ENCODE peak calls at places on chromosomes 16 and 17, in five cellular contexts. One of them, this sample, is unnamed.

GRCh38 chr17:32551186-32551955 is 64.6 kb downstream of the CDK5R1 start:
- DNase-seq in type B pancreatic cell: no peak
- DNase-seq in endothelial cell of umbilical vein: peak
- DNase-seq in HL-60: no peak
- DNase-seq in glutamatergic neuron: no peak
- DNase-seq in this sample: no peak

GRCh38 chr16:397135-397661 is at the start of gene NME4:
- DNase-seq in type B pancreatic cell: no peak
- DNase-seq in endothelial cell of umbilical vein: peak
- DNase-seq in HL-60: peak
- DNase-seq in glutamatergic neuron: peak
- DNase-seq in this sample: peak

GRCh38 chr16:56667581-56668571 is at the start of gene MT1G:
- DNase-seq in type B pancreatic cell: no peak
- DNase-seq in endothelial cell of umbilical vein: no peak
- DNase-seq in HL-60: peak
- DNase-seq in glutamatergic neuron: no peak
- DNase-seq in this sample: no peak

GRCh38 chr17:54694287-54694887 is 206.3 kb upstream of the TOM1L1 start:
- DNase-seq in type B pancreatic cell: no peak
- DNase-seq in endothelial cell of umbilical vein: no peak
- DNase-seq in HL-60: no peak
- DNase-seq in glutamatergic neuron: no peak
- DNase-seq in this sample: no peak

GRCh38 chr17:19384723-19385391 is 2.1 kb downstream of the MFAP4 start:
- DNase-seq in type B pancreatic cell: no peak
- DNase-seq in endothelial cell of umbilical vein: no peak
- DNase-seq in HL-60: peak
- DNase-seq in glutamatergic neuron: no peak
- DNase-seq in this sample: no peak

GRCh38 chr17:46865100-46865499 is 13.7 kb downstream of the WNT9B start:
- DNase-seq in type B pancreatic cell: no peak
- DNase-seq in endothelial cell of umbilical vein: no peak
- DNase-seq in HL-60: no peak
- DNase-seq in glutamatergic neuron: no peak
- DNase-seq in this sample: no peak

GRCh38 chr16:22191966-22192260 is 14.2 kb upstream of the EEF2K start:
- DNase-seq in type B pancreatic cell: no peak
- DNase-seq in endothelial cell of umbilical vein: no peak
- DNase-seq in HL-60: no peak
- DNase-seq in glutamatergic neuron: no peak
- DNase-seq in this sample: no peak

GRCh38 chr17:80006339-80006720 is 29.3 kb downstream of the TBC1D16 start:
- DNase-seq in type B pancreatic cell: no peak
- DNase-seq in endothelial cell of umbilical vein: no peak
- DNase-seq in HL-60: no peak
- DNase-seq in glutamatergic neuron: no peak
- DNase-seq in this sample: no peak

GRCh38 chr16:9260665-9261064 is 169.2 kb downstream of the HAPSTR1 start:
- DNase-seq in type B pancreatic cell: no peak
- DNase-seq in endothelial cell of umbilical vein: no peak
- DNase-seq in HL-60: no peak
- DNase-seq in glutamatergic neuron: no peak
- DNase-seq in this sample: no peak

GRCh38 chr16:86379505-86379846 is 130.9 kb upstream of the FOXF1 start:
- DNase-seq in type B pancreatic cell: no peak
- DNase-seq in endothelial cell of umbilical vein: no peak
- DNase-seq in HL-60: no peak
- DNase-seq in glutamatergic neuron: no peak
- DNase-seq in this sample: no peak

GRCh38 chr17:75394332-75394918 is 11.1 kb downstream of the GRB2 start:
- DNase-seq in type B pancreatic cell: no peak
- DNase-seq in endothelial cell of umbilical vein: no peak
- DNase-seq in HL-60: no peak
- DNase-seq in glutamatergic neuron: no peak
- DNase-seq in this sample: no peak

GRCh38 chr17:4600563-4600962 is 16.2 kb downstream of the SMTNL2 start:
- DNase-seq in type B pancreatic cell: no peak
- DNase-seq in endothelial cell of umbilical vein: no peak
- DNase-seq in HL-60: no peak
- DNase-seq in glutamatergic neuron: peak
- DNase-seq in this sample: no peak
- TF ChIP-seq CTCF in type B pancreatic cell: no peak
- TF ChIP-seq CTCF in endothelial cell of umbilical vein: no peak
- TF ChIP-seq CTCF in HL-60: no peak
- TF ChIP-seq CTCF in glutamatergic neuron: no peak
- TF ChIP-seq CTCF in this sample: no peak

DNA sequence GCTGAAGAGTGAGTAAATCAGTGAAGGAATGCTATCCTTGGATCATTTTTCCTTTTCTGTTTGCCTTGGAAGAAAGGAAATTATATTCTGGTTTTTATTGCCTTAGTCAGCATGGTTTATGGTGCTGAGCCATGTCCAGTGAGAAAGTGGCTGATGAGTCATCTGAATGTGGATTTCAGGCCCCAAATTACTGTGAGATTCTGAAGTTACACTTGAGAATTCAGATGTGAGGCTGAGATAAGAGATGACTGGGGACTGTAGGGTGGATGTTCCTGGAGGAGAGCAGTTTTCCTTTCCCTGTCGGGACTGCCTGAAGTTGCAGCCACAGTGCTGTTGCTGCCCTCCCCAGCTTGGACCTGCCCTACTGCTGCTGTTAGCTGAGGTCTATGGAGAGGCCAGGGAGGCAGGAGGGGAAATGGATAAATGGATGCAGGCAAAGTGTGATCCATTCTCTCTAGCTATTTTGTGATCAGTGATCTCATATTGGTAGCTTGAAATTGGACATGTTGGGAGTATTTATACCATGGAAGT is 4.2 kb upstream of the MAP3K14 start:
- DNase-seq in type B pancreatic cell: no peak
- DNase-seq in endothelial cell of umbilical vein: peak
- DNase-seq in HL-60: peak
- DNase-seq in glutamatergic neuron: no peak
- DNase-seq in this sample: no peak
- TF ChIP-seq CTCF in type B pancreatic cell: no peak
- TF ChIP-seq CTCF in endothelial cell of umbilical vein: no peak
- TF ChIP-seq CTCF in HL-60: no peak
- TF ChIP-seq CTCF in glutamatergic neuron: no peak
- TF ChIP-seq CTCF in this sample: no peak

GRCh38 chr16:67345401-67345800 is 18.8 kb downstream of the LRRC36 start:
- DNase-seq in type B pancreatic cell: no peak
- DNase-seq in endothelial cell of umbilical vein: no peak
- DNase-seq in HL-60: no peak
- DNase-seq in glutamatergic neuron: no peak
- DNase-seq in this sample: no peak

GRCh38 chr16:67346328-67346727 is 19.7 kb downstream of the LRRC36 start:
- DNase-seq in type B pancreatic cell: no peak
- DNase-seq in endothelial cell of umbilical vein: peak
- DNase-seq in HL-60: no peak
- DNase-seq in glutamatergic neuron: no peak
- DNase-seq in this sample: no peak

GRCh38 chr16:67349172-67349571 is 22.6 kb downstream of the LRRC36 start:
- DNase-seq in type B pancreatic cell: no peak
- DNase-seq in endothelial cell of umbilical vein: peak
- DNase-seq in HL-60: no peak
- DNase-seq in glutamatergic neuron: no peak
- DNase-seq in this sample: no peak
- TF ChIP-seq CTCF in type B pancreatic cell: peak
- TF ChIP-seq CTCF in endothelial cell of umbilical vein: peak
- TF ChIP-seq CTCF in HL-60: peak
- TF ChIP-seq CTCF in glutamatergic neuron: peak
- TF ChIP-seq CTCF in this sample: peak

DNA sequence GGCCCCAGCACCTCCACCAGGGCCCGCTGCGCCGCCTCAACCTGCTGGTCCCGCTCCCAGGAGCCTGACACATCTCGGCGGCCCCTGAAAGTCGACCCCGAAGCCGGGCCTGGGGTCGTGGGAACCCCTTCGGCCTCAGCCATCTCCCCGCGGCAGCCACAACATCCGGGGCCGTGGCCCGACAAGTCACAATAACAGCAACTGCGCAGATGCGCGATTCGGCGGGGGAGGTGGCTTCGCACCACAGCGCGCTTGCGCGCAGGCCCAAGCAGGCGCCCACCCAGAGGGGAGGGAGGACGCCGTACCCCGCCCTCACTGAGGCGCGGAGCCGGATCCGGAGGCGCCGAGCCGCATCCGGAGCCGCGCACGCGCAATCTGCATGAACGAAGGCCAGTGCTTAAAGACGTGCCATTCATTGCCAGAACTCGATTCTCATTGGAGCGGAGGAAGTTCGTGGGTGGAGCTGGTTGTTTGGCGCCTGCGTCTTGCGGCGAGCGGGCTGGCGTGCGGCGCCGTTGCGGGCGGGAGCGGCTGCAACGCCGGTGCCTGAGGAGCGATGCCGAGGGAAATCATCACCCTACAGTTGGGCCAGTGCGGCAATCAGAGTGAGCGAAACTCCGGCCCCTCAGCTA is at the start of the genes RETREG3 and TUBG1:
- DNase-seq in type B pancreatic cell: peak
- DNase-seq in endothelial cell of umbilical vein: peak
- DNase-seq in HL-60: peak
- DNase-seq in glutamatergic neuron: peak
- DNase-seq in this sample: peak
- TF ChIP-seq CTCF in type B pancreatic cell: peak
- TF ChIP-seq CTCF in endothelial cell of umbilical vein: peak
- TF ChIP-seq CTCF in HL-60: no peak
- TF ChIP-seq CTCF in glutamatergic neuron: no peak
- TF ChIP-seq CTCF in this sample: no peak

GRCh38 chr16:5398203-5398602 is 300.6 kb upstream of the EEF2KMT start:
- DNase-seq in type B pancreatic cell: no peak
- DNase-seq in endothelial cell of umbilical vein: no peak
- DNase-seq in HL-60: no peak
- DNase-seq in glutamatergic neuron: no peak
- DNase-seq in this sample: no peak
- TF ChIP-seq CTCF in type B pancreatic cell: no peak
- TF ChIP-seq CTCF in endothelial cell of umbilical vein: no peak
- TF ChIP-seq CTCF in HL-60: no peak
- TF ChIP-seq CTCF in glutamatergic neuron: no peak
- TF ChIP-seq CTCF in this sample: no peak